ENCODE peak calls at places on chromosomes 12 and 14, in five cellular contexts. One of them, this sample, is unnamed.

GRCh38 chr12:71646512-71646911 is 17.1 kb downstream of the ZFC3H1 start:
- DNase-seq in foreskin fibroblast: no peak
- DNase-seq in COR-L47: no peak
- DNase-seq in aorta: no peak
- DNase-seq in NCI-H2081: no peak
- DNase-seq in this sample: no peak

GRCh38 chr14:68621400-68622365 is 171.2 kb downstream of the ZFP36L1 start:
- DNase-seq in foreskin fibroblast: peak
- DNase-seq in COR-L47: no peak
- DNase-seq in aorta: peak
- DNase-seq in NCI-H2081: no peak
- DNase-seq in this sample: no peak

GRCh38 chr14:59055439-59056045 is 132.9 kb upstream of the DAAM1 start:
- DNase-seq in foreskin fibroblast: peak
- DNase-seq in COR-L47: peak
- DNase-seq in aorta: no peak
- DNase-seq in NCI-H2081: peak
- DNase-seq in this sample: no peak

GRCh38 chr12:45730842-45731336 is 1.4 kb downstream of the ARID2 start:
- DNase-seq in foreskin fibroblast: peak
- DNase-seq in COR-L47: no peak
- DNase-seq in aorta: no peak
- DNase-seq in NCI-H2081: no peak
- DNase-seq in this sample: no peak

GRCh38 chr12:99619389-99620158 is 28.0 kb upstream of the GARIN6 start:
- DNase-seq in foreskin fibroblast: no peak
- DNase-seq in COR-L47: peak
- DNase-seq in aorta: no peak
- DNase-seq in NCI-H2081: peak
- DNase-seq in this sample: no peak

GRCh38 chr12:115960868-115961802 is 316.4 kb downstream of the MED13L start:
- DNase-seq in foreskin fibroblast: no peak
- DNase-seq in COR-L47: no peak
- DNase-seq in aorta: no peak
- DNase-seq in NCI-H2081: no peak
- DNase-seq in this sample: no peak

GRCh38 chr14:30034049-30034635 is 106.5 kb upstream of the PRKD1 start:
- DNase-seq in foreskin fibroblast: peak
- DNase-seq in COR-L47: peak
- DNase-seq in aorta: no peak
- DNase-seq in NCI-H2081: peak
- DNase-seq in this sample: no peak

GRCh38 chr12:24201258-24201970 is 251.9 kb upstream of the SOX5 start:
- DNase-seq in foreskin fibroblast: no peak
- DNase-seq in COR-L47: no peak
- DNase-seq in aorta: no peak
- DNase-seq in NCI-H2081: no peak
- DNase-seq in this sample: no peak

GRCh38 chr14:75831971-75832370 is 149.8 kb downstream of the TGFB3 start:
- DNase-seq in foreskin fibroblast: peak
- DNase-seq in COR-L47: peak
- DNase-seq in aorta: no peak
- DNase-seq in NCI-H2081: peak
- DNase-seq in this sample: no peak

GRCh38 chr14:101721951-101722661 is 39.4 kb upstream of the PPP2R5C start:
- DNase-seq in foreskin fibroblast: peak
- DNase-seq in COR-L47: no peak
- DNase-seq in aorta: no peak
- DNase-seq in NCI-H2081: no peak
- DNase-seq in this sample: no peak

GRCh38 chr12:45605624-45606023 is 123.9 kb upstream of the ARID2 start:
- DNase-seq in foreskin fibroblast: no peak
- DNase-seq in COR-L47: no peak
- DNase-seq in aorta: no peak
- DNase-seq in NCI-H2081: no peak
- DNase-seq in this sample: no peak

GRCh38 chr12:2900642-2901041 is 10.0 kb downstream of the TULP3 start:
- DNase-seq in foreskin fibroblast: no peak
- DNase-seq in COR-L47: no peak
- DNase-seq in aorta: no peak
- DNase-seq in NCI-H2081: no peak
- DNase-seq in this sample: no peak

GRCh38 chr14:68986926-68987652 is 8.0 kb upstream of the ACTN1 start:
- DNase-seq in foreskin fibroblast: peak
- DNase-seq in COR-L47: no peak
- DNase-seq in aorta: no peak
- DNase-seq in NCI-H2081: no peak
- DNase-seq in this sample: no peak

GRCh38 chr12:69096669-69097364 is 142.6 kb upstream of the CPSF6 start:
- DNase-seq in foreskin fibroblast: peak
- DNase-seq in COR-L47: no peak
- DNase-seq in aorta: no peak
- DNase-seq in NCI-H2081: no peak
- DNase-seq in this sample: no peak

GRCh38 chr14:74904623-74905503 is 18.2 kb downstream of the RPS6KL1 start:
- DNase-seq in foreskin fibroblast: peak
- DNase-seq in COR-L47: no peak
- DNase-seq in aorta: no peak
- DNase-seq in NCI-H2081: no peak
- DNase-seq in this sample: no peak

GRCh38 chr12:4763549-4763948 is 43.3 kb downstream of the GALNT8 start:
- DNase-seq in foreskin fibroblast: no peak
- DNase-seq in COR-L47: no peak
- DNase-seq in aorta: peak
- DNase-seq in NCI-H2081: peak
- DNase-seq in this sample: no peak

GRCh38 chr12:93526786-93527428 is 45.6 kb upstream of the SOCS2 start:
- DNase-seq in foreskin fibroblast: peak
- DNase-seq in COR-L47: no peak
- DNase-seq in aorta: no peak
- DNase-seq in NCI-H2081: no peak
- DNase-seq in this sample: no peak

GRCh38 chr14:36690301-36691020 is 28.8 kb downstream of the PAX9 start:
- DNase-seq in foreskin fibroblast: peak
- DNase-seq in COR-L47: no peak
- DNase-seq in aorta: no peak
- DNase-seq in NCI-H2081: no peak
- DNase-seq in this sample: no peak

GRCh38 chr12:123055281-123055766 is 74.8 kb downstream of the ARL6IP4 start:
- DNase-seq in foreskin fibroblast: no peak
- DNase-seq in COR-L47: peak
- DNase-seq in aorta: no peak
- DNase-seq in NCI-H2081: peak
- DNase-seq in this sample: no peak

GRCh38 chr12:106566771-106567170 is 16.0 kb upstream of the RFX4 start:
- DNase-seq in foreskin fibroblast: no peak
- DNase-seq in COR-L47: no peak
- DNase-seq in aorta: no peak
- DNase-seq in NCI-H2081: no peak
- DNase-seq in this sample: no peak

GRCh38 chr14:76151398-76152332 is at the start of gene GPATCH2L:
- DNase-seq in foreskin fibroblast: peak
- DNase-seq in COR-L47: peak
- DNase-seq in aorta: peak
- DNase-seq in NCI-H2081: peak
- DNase-seq in this sample: peak

GRCh38 chr14:76306131-76306530 is 69.8 kb upstream of the ESRRB start:
- DNase-seq in foreskin fibroblast: no peak
- DNase-seq in COR-L47: no peak
- DNase-seq in aorta: no peak
- DNase-seq in NCI-H2081: no peak
- DNase-seq in this sample: no peak

GRCh38 chr12:77954156-77954555 is 123.5 kb downstream of the NAV3 start:
- DNase-seq in foreskin fibroblast: peak
- DNase-seq in COR-L47: no peak
- DNase-seq in aorta: no peak
- DNase-seq in NCI-H2081: no peak
- DNase-seq in this sample: no peak

GRCh38 chr14:78104655-78105054 is 65.5 kb upstream of the NRXN3 start:
- DNase-seq in foreskin fibroblast: no peak
- DNase-seq in COR-L47: no peak
- DNase-seq in aorta: no peak
- DNase-seq in NCI-H2081: no peak
- DNase-seq in this sample: no peak

GRCh38 chr12:116615141-116615861 is 56.1 kb downstream of the MAP1LC3B2 start:
- DNase-seq in foreskin fibroblast: no peak
- DNase-seq in COR-L47: no peak
- DNase-seq in aorta: no peak
- DNase-seq in NCI-H2081: no peak
- DNase-seq in this sample: no peak

GRCh38 chr12:1781770-1782169 is 38.6 kb upstream of the LRTM2 start:
- DNase-seq in foreskin fibroblast: peak
- DNase-seq in COR-L47: no peak
- DNase-seq in aorta: no peak
- DNase-seq in NCI-H2081: no peak
- DNase-seq in this sample: no peak

GRCh38 chr12:109510196-109510595 is 32.8 kb downstream of the UBE3B start:
- DNase-seq in foreskin fibroblast: no peak
- DNase-seq in COR-L47: peak
- DNase-seq in aorta: no peak
- DNase-seq in NCI-H2081: peak
- DNase-seq in this sample: no peak

GRCh38 chr12:6828671-6829531 is 694 bp downstream of the P3H3 start:
- DNase-seq in foreskin fibroblast: peak
- DNase-seq in COR-L47: no peak
- DNase-seq in aorta: peak
- DNase-seq in NCI-H2081: no peak
- DNase-seq in this sample: no peak

GRCh38 chr12:68349921-68350606 is 17.9 kb upstream of the MDM1 start:
- DNase-seq in foreskin fibroblast: no peak
- DNase-seq in COR-L47: peak
- DNase-seq in aorta: no peak
- DNase-seq in NCI-H2081: peak
- DNase-seq in this sample: no peak

GRCh38 chr12:65497645-65498044 is 219.2 kb downstream of the MSRB3 start:
- DNase-seq in foreskin fibroblast: peak
- DNase-seq in COR-L47: no peak
- DNase-seq in aorta: no peak
- DNase-seq in NCI-H2081: no peak
- DNase-seq in this sample: no peak

GRCh38 chr14:38481939-38482678 is 226.2 kb upstream of the CLEC14A start:
- DNase-seq in foreskin fibroblast: peak
- DNase-seq in COR-L47: no peak
- DNase-seq in aorta: no peak
- DNase-seq in NCI-H2081: no peak
- DNase-seq in this sample: no peak

GRCh38 chr14:102527255-102528232 is 18.0 kb upstream of the ANKRD9 start:
- DNase-seq in foreskin fibroblast: peak
- DNase-seq in COR-L47: no peak
- DNase-seq in aorta: no peak
- DNase-seq in NCI-H2081: no peak
- DNase-seq in this sample: no peak

GRCh38 chr12:7907009-7907408 is 29.0 kb downstream of the SLC2A3 start:
- DNase-seq in foreskin fibroblast: peak
- DNase-seq in COR-L47: no peak
- DNase-seq in aorta: no peak
- DNase-seq in NCI-H2081: no peak
- DNase-seq in this sample: no peak

GRCh38 chr12:101670007-101670671 is 27.3 kb upstream of the CHPT1 start:
- DNase-seq in foreskin fibroblast: peak
- DNase-seq in COR-L47: no peak
- DNase-seq in aorta: no peak
- DNase-seq in NCI-H2081: no peak
- DNase-seq in this sample: no peak

This sample was measured in GM12892.